ENCODE peak calls at places on chromosome 9, in six cellular contexts. One of them, this sample, is unnamed.

GRCh38 chr9:94714494-94714893 is 12.0 kb upstream of the AOPEP start:
- DNase-seq in small intestine: no peak
- DNase-seq in mammary epithelial cell: no peak
- DNase-seq in neural crest cell: no peak
- DNase-seq in Panc1: no peak
- DNase-seq in EL: no peak
- DNase-seq in this sample: no peak

GRCh38 chr9:13278023-13278367 is 1.5 kb downstream of the MPDZ start:
- DNase-seq in mammary epithelial cell: no peak
- DNase-seq in small intestine: no peak
- DNase-seq in Panc1: no peak
- DNase-seq in neural crest cell: no peak
- DNase-seq in EL: peak
- DNase-seq in this sample: no peak

GRCh38 chr9:22116751-22117150 is 107.6 kb upstream of the CDKN2B start:
- DNase-seq in Panc1: no peak
- DNase-seq in neural crest cell: no peak
- DNase-seq in mammary epithelial cell: no peak
- DNase-seq in EL: no peak
- DNase-seq in small intestine: no peak
- DNase-seq in this sample: no peak

GRCh38 chr9:129323376-129323998 is 145.4 kb upstream of the IER5L start:
- DNase-seq in EL: no peak
- DNase-seq in Panc1: no peak
- DNase-seq in neural crest cell: no peak
- DNase-seq in mammary epithelial cell: no peak
- DNase-seq in small intestine: no peak
- DNase-seq in this sample: no peak

GRCh38 chr9:93020151-93020550 is 38.4 kb upstream of the SUSD3 start:
- DNase-seq in small intestine: no peak
- DNase-seq in EL: no peak
- DNase-seq in Panc1: no peak
- DNase-seq in mammary epithelial cell: no peak
- DNase-seq in neural crest cell: no peak
- DNase-seq in this sample: no peak

GRCh38 chr9:33939924-33940874 is 108.5 kb downstream of the UBAP2 start:
- DNase-seq in EL: no peak
- DNase-seq in Panc1: no peak
- DNase-seq in neural crest cell: no peak
- DNase-seq in small intestine: peak
- DNase-seq in mammary epithelial cell: peak
- DNase-seq in this sample: no peak

GRCh38 chr9:70934642-70935041 is 186.8 kb downstream of the TRPM3 start:
- DNase-seq in neural crest cell: no peak
- DNase-seq in mammary epithelial cell: no peak
- DNase-seq in small intestine: no peak
- DNase-seq in EL: no peak
- DNase-seq in Panc1: no peak
- DNase-seq in this sample: no peak

GRCh38 chr9:86975086-86975485 is 27.8 kb upstream of the GAS1 start:
- DNase-seq in Panc1: no peak
- DNase-seq in neural crest cell: no peak
- DNase-seq in mammary epithelial cell: no peak
- DNase-seq in small intestine: no peak
- DNase-seq in EL: no peak
- DNase-seq in this sample: no peak

GRCh38 chr9:84670801-84671153 is 1.2 kb downstream of the NTRK2 start:
- DNase-seq in EL: no peak
- DNase-seq in mammary epithelial cell: no peak
- DNase-seq in neural crest cell: no peak
- DNase-seq in Panc1: no peak
- DNase-seq in small intestine: no peak
- DNase-seq in this sample: no peak

GRCh38 chr9:91781116-91781515 is 168.9 kb downstream of the ROR2 start:
- DNase-seq in small intestine: no peak
- DNase-seq in neural crest cell: no peak
- DNase-seq in mammary epithelial cell: no peak
- DNase-seq in EL: no peak
- DNase-seq in Panc1: no peak
- DNase-seq in this sample: no peak

GRCh38 chr9:133377721-133378216 is 1.6 kb downstream of the STKLD1 start:
- DNase-seq in EL: no peak
- DNase-seq in small intestine: peak
- DNase-seq in neural crest cell: no peak
- DNase-seq in Panc1: no peak
- DNase-seq in mammary epithelial cell: peak
- DNase-seq in this sample: no peak

GRCh38 chr9:36905101-36906066 is 128.7 kb downstream of the PAX5 start:
- DNase-seq in EL: no peak
- DNase-seq in Panc1: no peak
- DNase-seq in neural crest cell: no peak
- DNase-seq in small intestine: no peak
- DNase-seq in mammary epithelial cell: no peak
- DNase-seq in this sample: no peak

GRCh38 chr9:37903581-37903830 is 421 bp downstream of the SLC25A51 start:
- DNase-seq in Panc1: no peak
- DNase-seq in mammary epithelial cell: no peak
- DNase-seq in small intestine: peak
- DNase-seq in neural crest cell: no peak
- DNase-seq in EL: peak
- DNase-seq in this sample: no peak

This sample was measured in caudate nucleus.